ENCODE peak calls at places on chromosome 16, in seven cellular contexts. N, T, H, K, M, L and O are unnamed samples.

GRCh38 chr16:66619534-66620418 is 15.3 kb downstream of the CMTM3 start:
- DNase-seq in L (no peak), M (no peak), H (no peak), K (peak), N (peak), T (no peak), O (no peak)

GRCh38 chr16:27745348-27745747 is 195.4 kb downstream of the KATNIP start:
- DNase-seq in M (no peak), N (peak), K (peak), L (no peak), H (no peak), T (no peak), O (no peak)

GRCh38 chr16:6105115-6105514 is 1007.5 kb upstream of the EEF2KMT start:
- DNase-seq in H (no peak), T (no peak), N (no peak), L (no peak), K (no peak), M (no peak), O (no peak)

GRCh38 chr16:5022521-5022920 is 11.2 kb downstream of the NAGPA start:
- DNase-seq in T (no peak), M (no peak), N (no peak), H (no peak), L (no peak), K (no peak), O (no peak)

GRCh38 chr16:87874639-87875472 is 5.5 kb upstream of the SLC7A5 start:
- DNase-seq in H (peak), T (peak), N (no peak), K (no peak), M (no peak), L (no peak), O (no peak)

GRCh38 chr16:89110641-89111040 is 17.0 kb downstream of the ACSF3 start:
- DNase-seq in T (no peak), L (peak), M (no peak), H (no peak), K (no peak), N (no peak), O (no peak)

GRCh38 chr16:56861092-56861610 is 3.9 kb upstream of the SLC12A3 start:
- DNase-seq in T (no peak), N (no peak), H (no peak), L (no peak), M (no peak), K (peak), O (no peak)

GRCh38 chr16:10242916-10243315 is 60.7 kb upstream of the GRIN2A start:
- DNase-seq in T (no peak), L (no peak), M (no peak), N (peak), K (no peak), H (no peak), O (no peak)

GRCh38 chr16:1941162-1941923 is 1.7 kb downstream of the MSRB1 start:
- DNase-seq in L (no peak), H (no peak), K (peak), N (no peak), M (no peak), T (no peak), O (no peak)

GRCh38 chr16:24036614-24037013 is 200.8 kb downstream of the PRKCB start:
- DNase-seq in M (no peak), N (peak), L (no peak), T (no peak), H (no peak), K (peak), O (peak)

GRCh38 chr16:30142672-30143346 is 19.8 kb upstream of the MAPK3 start:
- DNase-seq in L (no peak), M (no peak), H (peak), N (peak), K (no peak), T (no peak), O (no peak)

GRCh38 chr16:23905027-23905426 is 69.2 kb downstream of the PRKCB start:
- DNase-seq in T (no peak), H (no peak), N (no peak), L (no peak), K (peak), M (no peak), O (peak)

GRCh38 chr16:65774350-65774749 is 592.1 kb upstream of the CDH5 start:
- DNase-seq in M (no peak), N (no peak), K (no peak), L (no peak), H (no peak), T (no peak), O (no peak)

GRCh38 chr16:57041182-57042156 is 50.9 kb upstream of the CPNE2 start:
- DNase-seq in L (no peak), K (no peak), H (peak), N (no peak), T (peak), M (no peak), O (no peak)

GRCh38 chr16:15482068-15482747 is 47.8 kb downstream of the BMERB1 start:
- DNase-seq in K (peak), T (peak), L (no peak), N (no peak), M (no peak), H (no peak), O (no peak)

GRCh38 chr16:53892155-53892554 is 188.2 kb downstream of the FTO start:
- DNase-seq in K (peak), N (peak), M (no peak), H (peak), L (no peak), T (no peak), O (peak)

GRCh38 chr16:47375423-47375822 is 85.4 kb downstream of the ITFG1 start:
- DNase-seq in M (no peak), N (no peak), K (no peak), H (no peak), L (no peak), T (no peak), O (no peak)

GRCh38 chr16:72455743-72456659 is 284.0 kb upstream of the PMFBP1 start:
- DNase-seq in N (no peak), L (no peak), T (no peak), K (peak), H (no peak), M (no peak), O (no peak)

GRCh38 chr16:70582280-70582978 is 58.8 kb downstream of the SF3B3 start:
- DNase-seq in H (no peak), K (no peak), N (no peak), M (no peak), L (no peak), T (no peak), O (no peak)

GRCh38 chr16:86077243-86077940 is 178.4 kb downstream of the IRF8 start:
- DNase-seq in N (no peak), H (no peak), K (no peak), L (peak), M (no peak), T (no peak), O (no peak)

GRCh38 chr16:17275989-17276530 is 194.7 kb downstream of the XYLT1 start:
- DNase-seq in L (no peak), H (no peak), T (no peak), N (no peak), K (no peak), M (no peak), O (no peak)